ENCODE peak calls at places on chromosome 17, in ten cellular contexts. W is AG04450; H is GM23248; E is CD8-positive, alpha-beta T cell; X is astrocyte of the spinal cord; P is A549; J is NB4; Z is CD8-positive, alpha-beta memory T cell; D is cardiac muscle cell; U is skeletal muscle cell. M is an unnamed sample.

GRCh38 chr17:36017799-36018198 is at the start of gene CCL23:
- DNase-seq in W (no peak), H (no peak), E (no peak), X (no peak), P (no peak), J (peak), Z (no peak), D (no peak), U (no peak), M (no peak)

GRCh38 chr17:64685705-64686104 is 23.6 kb upstream of the SMURF2 start:
- DNase-seq in W (no peak), H (no peak), E (no peak), X (no peak), P (no peak), J (no peak), Z (no peak), D (no peak), U (no peak), M (no peak)

GRCh38 chr17:29546834-29547233 is 20.0 kb downstream of the ABHD15 start:
- DNase-seq in W (no peak), H (peak), E (no peak), X (no peak), P (no peak), J (no peak), Z (no peak), D (no peak), U (no peak), M (no peak)

GRCh38 chr17:31802502-31802901 is 56.5 kb downstream of the COPRS start:
- DNase-seq in W (no peak), H (no peak), E (no peak), X (no peak), P (peak), J (peak), Z (no peak), D (peak), U (no peak), M (peak)

GRCh38 chr17:60887607-60888028 is 210.0 kb downstream of the BCAS3 start:
- DNase-seq in W (no peak), H (no peak), E (no peak), X (no peak), P (no peak), J (no peak), Z (no peak), D (no peak), U (no peak), M (no peak)

GRCh38 chr17:231966-232807 is 50.7 kb upstream of the DOC2B start:
- DNase-seq in W (no peak), H (no peak), E (no peak), X (no peak), P (no peak), J (no peak), Z (no peak), D (no peak), U (no peak), M (no peak)

GRCh38 chr17:75844530-75845057 is 390 bp upstream of the UNC13D start:
- DNase-seq in W (no peak), H (no peak), E (no peak), X (no peak), P (peak), J (no peak), Z (no peak), D (no peak), U (no peak), M (no peak)

GRCh38 chr17:28317965-28318758 is 838 bp upstream of the TMEM97 start:
- DNase-seq in W (no peak), H (peak), E (no peak), X (no peak), P (no peak), J (peak), Z (peak), D (peak), U (no peak), M (no peak)

GRCh38 chr17:29640413-29640812 is 17.7 kb upstream of the CORO6 start:
- DNase-seq in W (peak), H (peak), E (no peak), X (peak), P (no peak), J (no peak), Z (no peak), D (no peak), U (peak), M (no peak)

GRCh38 chr17:5592382-5592781 is 8.1 kb upstream of the NLRP1 start:
- DNase-seq in W (peak), H (peak), E (no peak), X (peak), P (peak), J (peak), Z (peak), D (peak), U (no peak), M (no peak)

GRCh38 chr17:41402161-41402560 is 4.8 kb upstream of the KRT31 start:
- DNase-seq in W (no peak), H (peak), E (no peak), X (peak), P (no peak), J (no peak), Z (no peak), D (no peak), U (no peak), M (no peak)

GRCh38 chr17:42781639-42782401 is 1.4 kb downstream of the WNK4 start:
- DNase-seq in W (no peak), H (peak), E (no peak), X (no peak), P (no peak), J (no peak), Z (no peak), D (no peak), U (no peak), M (no peak)

GRCh38 chr17:79935197-79935844 is 96.1 kb upstream of the CBX4 start:
- DNase-seq in W (no peak), H (no peak), E (no peak), X (no peak), P (no peak), J (no peak), Z (no peak), D (no peak), U (no peak), M (no peak)

GRCh38 chr17:67779098-67779672 is 46.1 kb upstream of the BPTF start:
- DNase-seq in W (no peak), H (peak), E (peak), X (peak), P (peak), J (peak), Z (peak), D (peak), U (peak), M (peak)

GRCh38 chr17:75778861-75779249 is 5.8 kb upstream of the UNK start:
- DNase-seq in W (no peak), H (no peak), E (peak), X (no peak), P (peak), J (no peak), Z (peak), D (peak), U (no peak), M (no peak)

GRCh38 chr17:11922634-11923033 is 74.6 kb downstream of the ZNF18 start:
- DNase-seq in W (no peak), H (no peak), E (no peak), X (no peak), P (no peak), J (no peak), Z (no peak), D (no peak), U (no peak), M (no peak)

GRCh38 chr17:19750835-19751234 is 2.7 kb upstream of the ALDH3A1 start:
- DNase-seq in W (no peak), H (no peak), E (no peak), X (no peak), P (peak), J (no peak), Z (no peak), D (no peak), U (no peak), M (no peak)

GRCh38 chr17:74011963-74012362 is 191.5 kb upstream of the RPL38 start:
- DNase-seq in W (no peak), H (no peak), E (no peak), X (no peak), P (no peak), J (no peak), Z (no peak), D (no peak), U (no peak), M (no peak)

GRCh38 chr17:16158721-16159120 is 56.6 kb downstream of the NCOR1 start:
- DNase-seq in W (no peak), H (peak), E (no peak), X (no peak), P (no peak), J (no peak), Z (no peak), D (no peak), U (no peak), M (no peak)
- H3K4me3 ChIP-seq in W (no peak), H (no peak), E (no peak), X (no peak), P (no peak), J (no peak), Z (no peak), D (no peak), U (no peak), M (no peak)

DNA sequence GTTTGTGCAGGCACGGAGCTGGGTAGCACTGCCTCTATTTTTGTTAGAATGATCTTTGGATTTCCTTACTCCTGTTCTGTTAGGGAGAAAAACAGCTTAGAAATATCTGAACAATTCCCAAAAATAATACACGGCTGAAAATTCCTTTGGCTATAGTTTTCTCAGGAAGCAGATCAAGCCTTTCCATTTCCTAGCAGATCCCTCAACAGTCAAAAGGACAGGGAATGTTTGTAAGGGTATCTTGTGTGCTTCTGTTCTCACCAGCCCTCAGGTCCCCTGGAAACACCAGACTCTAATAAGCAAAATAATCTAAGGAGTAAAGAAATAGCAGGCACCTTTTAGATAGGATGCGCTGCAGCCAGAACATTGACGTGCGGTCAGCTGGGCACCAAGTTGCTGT is 30.5 kb upstream of the WSB1 start:
- DNase-seq in W (no peak), H (no peak), E (no peak), X (no peak), P (no peak), J (no peak), Z (no peak), D (no peak), U (no peak), M (no peak)
- H3K4me3 ChIP-seq in W (no peak), H (no peak), E (no peak), X (no peak), P (no peak), J (no peak), Z (no peak), D (no peak), U (no peak), M (no peak)

GRCh38 chr17:57086069-57086930 is 1.3 kb downstream of the AKAP1 start:
- DNase-seq in W (no peak), H (peak), E (peak), X (no peak), P (peak), J (peak), Z (peak), D (peak), U (no peak), M (peak)

GRCh38 chr17:57085448-57086068 is 512 bp downstream of the AKAP1 start:
- DNase-seq in W (no peak), H (peak), E (peak), X (peak), P (peak), J (peak), Z (peak), D (peak), U (no peak), M (peak)

GRCh38 chr17:57089391-57089790 is 4.3 kb downstream of the AKAP1 start:
- DNase-seq in W (no peak), H (no peak), E (no peak), X (no peak), P (no peak), J (no peak), Z (no peak), D (no peak), U (no peak), M (no peak)

GRCh38 chr17:57090560-57091185 is 5.6 kb downstream of the AKAP1 start:
- DNase-seq in W (no peak), H (peak), E (no peak), X (no peak), P (no peak), J (peak), Z (no peak), D (no peak), U (no peak), M (peak)

DNA sequence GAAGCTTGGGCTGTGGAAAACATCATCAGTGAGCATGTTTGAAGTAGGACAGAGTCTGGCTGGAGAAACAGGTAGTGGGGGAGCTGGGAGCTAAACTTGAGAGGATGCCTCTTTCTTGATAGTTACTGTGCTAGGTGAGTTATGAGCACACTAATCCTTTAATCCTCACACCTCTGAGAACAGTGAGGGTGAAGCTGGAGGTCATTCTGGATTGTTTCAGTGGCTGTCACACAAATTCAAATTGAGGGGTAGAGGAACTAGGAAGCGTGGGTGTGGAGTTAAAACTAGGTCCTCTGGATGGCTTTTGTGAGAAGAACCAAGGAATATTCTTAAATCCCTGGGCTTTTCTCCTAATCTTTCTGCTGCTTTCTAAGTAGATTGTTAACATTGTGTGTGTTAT is 3.3 kb downstream of the AKAP1 start:
- DNase-seq in W (no peak), H (no peak), E (no peak), X (no peak), P (no peak), J (no peak), Z (no peak), D (no peak), U (no peak), M (no peak)
- H3K4me3 ChIP-seq in W (no peak), H (no peak), E (no peak), X (no peak), P (no peak), J (no peak), Z (no peak), D (no peak), U (no peak), M (no peak)

GRCh38 chr17:39666601-39667261 is 1.5 kb upstream of the PNMT start:
- DNase-seq in W (no peak), H (peak), E (no peak), X (no peak), P (peak), J (peak), Z (no peak), D (no peak), U (no peak), M (no peak)
- H3K4me3 ChIP-seq in W (no peak), H (no peak), E (no peak), X (no peak), P (no peak), J (no peak), Z (no peak), D (peak), U (no peak), M (no peak)

DNA sequence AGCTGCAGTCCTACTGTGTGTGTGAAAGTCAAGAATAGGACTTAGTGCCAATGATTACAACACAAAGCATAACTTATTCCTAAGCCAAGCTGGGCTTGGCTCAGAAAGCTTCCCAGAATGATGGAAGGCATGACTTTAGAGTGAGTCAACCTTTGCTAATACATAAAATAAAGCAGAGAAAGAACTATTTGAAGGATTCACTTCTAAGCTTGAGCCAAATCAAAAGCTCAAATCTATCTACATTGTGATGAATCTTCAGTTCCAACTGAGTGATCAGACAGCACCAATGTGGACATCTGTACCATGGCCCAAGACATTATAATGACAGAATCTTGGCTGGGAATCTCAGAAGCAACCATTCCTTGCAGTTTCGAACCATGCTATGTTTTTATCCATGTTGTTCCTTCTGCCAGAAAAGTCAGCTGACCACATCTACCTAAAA is 41.4 kb downstream of the SMG6 start:
- DNase-seq in W (peak), H (peak), E (no peak), X (peak), P (peak), J (no peak), Z (no peak), D (no peak), U (peak), M (no peak)
- H3K4me3 ChIP-seq in W (no peak), H (peak), E (no peak), X (no peak), P (no peak), J (no peak), Z (peak), D (no peak), U (no peak), M (no peak)

DNA sequence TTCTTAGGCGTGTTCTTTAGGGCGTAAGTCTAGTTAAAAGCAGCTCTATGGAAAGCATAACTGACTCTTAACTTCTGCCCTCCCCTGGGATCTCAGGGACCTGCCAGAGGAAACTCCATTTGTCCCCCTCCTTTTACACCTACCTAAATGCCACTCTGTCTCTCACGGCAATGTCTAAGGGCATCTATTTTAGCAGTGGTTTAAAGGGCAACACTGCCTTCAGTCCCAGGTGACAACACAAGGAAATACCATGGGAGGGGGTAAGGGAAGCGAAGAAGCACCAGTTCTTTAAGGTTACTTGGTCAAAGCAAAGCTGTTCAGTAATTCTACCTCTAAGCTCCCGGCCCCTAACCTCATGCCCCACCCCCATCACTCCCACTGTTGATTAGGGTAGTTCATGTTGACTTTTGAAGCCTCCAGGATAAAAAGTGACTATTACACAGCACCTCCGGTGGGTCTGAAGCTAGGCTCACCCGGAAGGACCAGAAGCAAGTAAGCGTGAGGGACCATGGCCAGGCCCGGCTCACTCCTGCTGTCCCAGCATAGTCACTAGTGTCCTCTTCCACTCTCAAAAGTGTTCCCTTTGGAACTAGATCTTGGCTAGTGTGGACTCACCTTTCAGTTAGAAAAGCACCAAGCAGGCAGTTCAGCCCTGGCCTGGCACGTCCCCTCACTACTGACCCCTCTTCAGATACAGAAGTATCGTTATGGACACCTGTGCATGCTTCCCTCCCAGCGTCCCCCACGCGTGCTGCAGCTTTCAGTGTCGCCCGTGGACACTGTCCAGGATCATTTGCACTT is 47.0 kb downstream of the CYTH1 start:
- DNase-seq in W (no peak), H (no peak), E (no peak), X (no peak), P (no peak), J (no peak), Z (no peak), D (no peak), U (no peak), M (no peak)
- H3K4me3 ChIP-seq in W (no peak), H (no peak), E (peak), X (no peak), P (peak), J (no peak), Z (peak), D (no peak), U (no peak), M (no peak)

DNA sequence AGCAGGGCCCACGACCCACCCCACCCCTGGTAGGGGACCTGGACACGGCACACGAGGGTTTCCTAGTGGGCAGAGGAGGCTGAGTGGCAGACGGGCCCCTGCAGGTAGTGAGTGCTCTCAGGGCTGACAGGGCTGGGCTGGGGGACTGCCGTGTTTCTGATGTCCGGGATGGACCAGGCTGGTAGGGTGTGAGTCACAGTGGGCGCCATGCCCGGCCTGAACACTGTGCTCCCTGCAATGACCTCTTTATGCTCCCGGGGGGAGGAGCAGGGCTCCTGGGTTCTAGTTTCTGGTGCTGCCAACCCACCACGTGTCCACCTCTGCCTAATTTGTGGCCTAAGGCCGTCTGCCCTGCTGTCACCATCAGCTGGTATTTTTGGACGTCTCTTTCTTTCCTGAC is 26.3 kb downstream of the ARHGAP23 start:
- DNase-seq in W (no peak), H (peak), E (no peak), X (peak), P (peak), J (no peak), Z (no peak), D (no peak), U (no peak), M (no peak)
- H3K4me3 ChIP-seq in W (peak), H (peak), E (no peak), X (peak), P (peak), J (no peak), Z (no peak), D (no peak), U (peak), M (no peak)

DNA sequence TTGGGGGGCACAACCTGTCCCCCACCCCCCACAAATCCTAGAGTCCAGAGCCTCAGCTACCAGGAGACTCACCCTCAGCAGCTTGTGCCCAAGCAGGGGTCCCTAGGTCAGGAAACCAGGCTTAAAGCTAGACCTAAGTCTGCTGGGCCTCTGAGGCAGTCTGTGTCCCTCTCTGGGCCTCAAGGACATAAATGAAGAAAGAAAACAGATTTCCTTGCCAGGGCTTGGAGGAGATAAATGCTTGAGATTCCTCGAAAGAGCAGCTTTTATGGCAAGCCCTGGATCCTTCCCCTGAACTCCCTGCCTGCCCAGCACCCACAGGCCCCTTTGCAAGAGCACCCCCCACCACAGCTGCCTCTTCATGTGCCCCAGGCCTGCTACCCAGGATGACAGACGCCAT is 3.3 kb downstream of the SRCIN1 start:
- DNase-seq in W (no peak), H (peak), E (no peak), X (no peak), P (no peak), J (no peak), Z (no peak), D (no peak), U (no peak), M (no peak)
- H3K4me3 ChIP-seq in W (no peak), H (no peak), E (no peak), X (no peak), P (no peak), J (no peak), Z (no peak), D (no peak), U (no peak), M (no peak)

M was measured in HAP-1.